ENCODE peak calls at places on chromosomes 11 and 22, in seven cellular contexts. L is mammary epithelial cell; W is cardiac muscle cell; F is effector memory CD4-positive, alpha-beta T cell; V is colonic mucosa; J is psoas muscle; I is adrenal gland. P is an unnamed sample. For H3K27me3, the result is how much of the 10 kb centered on the place peaks cover.

GRCh38 chr11:15006139-15006759 is 34.1 kb upstream of the CALCA start:
- DNase-seq in L (peak), W (peak), F (no peak), V (no peak), J (no peak), I (no peak), P (peak)

GRCh38 chr22:46054091-46054877 is 77.3 kb upstream of the WNT7B start:
- DNase-seq in L (peak), W (peak), F (no peak), V (peak), J (peak), I (peak), P (peak)

GRCh38 chr22:39353346-39353745 is 3.6 kb downstream of the SYNGR1 start:
- DNase-seq in L (no peak), W (no peak), F (no peak), V (no peak), J (no peak), I (no peak), P (no peak)

GRCh38 chr11:17573526-17573925 is 26.5 kb downstream of the OTOG start:
- DNase-seq in L (no peak), W (no peak), F (no peak), V (no peak), J (no peak), I (no peak), P (no peak)

GRCh38 chr11:120254788-120255518 is 15.0 kb downstream of the POU2F3 start:
- DNase-seq in L (no peak), W (no peak), F (no peak), V (no peak), J (no peak), I (no peak), P (peak)

GRCh38 chr11:86589204-86589603 is 83.2 kb downstream of the ME3 start:
- DNase-seq in L (no peak), W (no peak), F (no peak), V (no peak), J (no peak), I (no peak), P (no peak)

GRCh38 chr11:11931461-11932055 is 76.9 kb downstream of the DKK3 start:
- DNase-seq in L (peak), W (peak), F (no peak), V (no peak), J (no peak), I (peak), P (peak)

GRCh38 chr11:117376517-117376916 is 48.9 kb downstream of the CEP164 start:
- DNase-seq in L (no peak), W (no peak), F (no peak), V (no peak), J (no peak), I (no peak), P (no peak)

GRCh38 chr11:114438303-114438702 is 964 bp upstream of the REXO2 start:
- DNase-seq in L (peak), W (no peak), F (no peak), V (no peak), J (no peak), I (no peak), P (no peak)

GRCh38 chr11:72224587-72225410 is at the start of gene INPPL1:
- DNase-seq in L (peak), W (peak), F (no peak), V (peak), J (peak), I (peak), P (peak)

GRCh38 chr22:27381552-27381951 is 420.0 kb downstream of the MN1 start:
- DNase-seq in L (no peak), W (no peak), F (no peak), V (no peak), J (no peak), I (no peak), P (peak)

GRCh38 chr22:47837703-47838102 is 1075.3 kb downstream of the TBC1D22A start:
- DNase-seq in L (peak), W (peak), F (no peak), V (no peak), J (no peak), I (no peak), P (peak)

GRCh38 chr11:20559523-20560300 is 39.7 kb upstream of the SLC6A5 start:
- DNase-seq in L (peak), W (no peak), F (no peak), V (no peak), J (no peak), I (no peak), P (no peak)

GRCh38 chr11:19102521-19102900 is 14.5 kb upstream of the ZDHHC13 start:
- DNase-seq in L (no peak), W (no peak), F (no peak), V (peak), J (no peak), I (no peak), P (no peak)
- H3K27me3 ChIP-seq in L (under half), W (under half), F (under half), V (under half), J (under half), I (under half), P (under half)

GRCh38 chr11:32438883-32439487 is 3.6 kb upstream of the WT1 start:
- DNase-seq in L (no peak), W (peak), F (no peak), V (no peak), J (no peak), I (no peak), P (no peak)

GRCh38 chr11:32439488-32440210 is 4.3 kb upstream of the WT1 start:
- DNase-seq in L (no peak), W (no peak), F (no peak), V (no peak), J (no peak), I (no peak), P (no peak)

GRCh38 chr11:32438346-32438882 is 3.1 kb upstream of the WT1 start:
- DNase-seq in L (no peak), W (no peak), F (no peak), V (no peak), J (no peak), I (no peak), P (no peak)

GRCh38 chr11:32440920-32441319 is 5.6 kb upstream of the WT1 start:
- DNase-seq in L (no peak), W (no peak), F (no peak), V (no peak), J (no peak), I (no peak), P (no peak)

DNA sequence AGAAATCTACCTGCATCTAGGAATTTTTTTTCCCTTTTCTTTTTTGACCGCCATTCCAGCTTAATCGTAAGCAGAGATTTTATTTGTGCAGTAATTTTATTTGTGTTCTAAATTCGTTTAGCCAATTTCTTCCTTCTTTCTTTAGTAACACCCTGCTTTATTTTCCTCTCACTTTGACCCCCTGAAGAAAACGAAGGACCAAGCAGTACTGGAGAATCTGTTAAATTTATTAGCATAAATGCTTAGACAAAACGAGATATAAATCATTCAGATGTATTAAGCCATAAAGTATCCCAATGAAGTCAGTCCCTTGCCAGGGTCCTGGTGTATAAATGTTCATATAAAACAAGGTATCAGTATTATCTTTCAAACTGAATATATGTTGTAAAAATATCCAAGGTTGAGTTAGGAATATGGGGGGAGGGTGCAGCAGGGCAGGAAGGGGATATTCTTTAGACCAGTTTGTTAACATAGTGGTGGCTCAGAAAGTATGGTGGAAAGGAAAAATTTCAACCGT is 5.1 kb upstream of the WT1 start:
- DNase-seq in L (no peak), W (no peak), F (no peak), V (no peak), J (no peak), I (no peak), P (no peak)
- H3K27me3 ChIP-seq in L (half or more), W (half or more), F (under half), V (half or more), J (under half), I (half or more), P (under half)

DNA sequence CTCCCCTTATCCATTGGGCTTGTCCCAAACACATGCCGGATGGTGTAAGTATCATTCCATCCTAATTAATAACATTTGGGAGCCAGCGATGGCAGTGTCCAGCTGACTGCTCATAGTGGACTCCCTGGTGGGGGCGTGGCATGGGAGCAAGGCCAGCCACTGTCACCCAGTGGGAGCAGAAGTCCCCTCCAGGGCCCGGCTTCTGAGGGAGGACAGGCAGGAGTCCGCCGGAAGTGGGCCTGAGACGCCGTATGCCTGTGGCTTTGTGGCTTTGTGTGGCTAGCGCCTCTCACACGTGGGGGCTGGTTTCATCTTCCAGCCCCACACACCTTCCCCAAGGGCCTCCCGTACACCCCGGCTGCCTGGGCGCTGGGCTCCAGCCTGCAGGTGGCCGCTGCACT is 124.5 kb downstream of the KCNQ1 start:
- DNase-seq in L (no peak), W (no peak), F (no peak), V (no peak), J (peak), I (no peak), P (no peak)
- H3K27me3 ChIP-seq in L (under half), W (under half), F (under half), V (under half), J (under half), I (under half), P (under half)

DNA sequence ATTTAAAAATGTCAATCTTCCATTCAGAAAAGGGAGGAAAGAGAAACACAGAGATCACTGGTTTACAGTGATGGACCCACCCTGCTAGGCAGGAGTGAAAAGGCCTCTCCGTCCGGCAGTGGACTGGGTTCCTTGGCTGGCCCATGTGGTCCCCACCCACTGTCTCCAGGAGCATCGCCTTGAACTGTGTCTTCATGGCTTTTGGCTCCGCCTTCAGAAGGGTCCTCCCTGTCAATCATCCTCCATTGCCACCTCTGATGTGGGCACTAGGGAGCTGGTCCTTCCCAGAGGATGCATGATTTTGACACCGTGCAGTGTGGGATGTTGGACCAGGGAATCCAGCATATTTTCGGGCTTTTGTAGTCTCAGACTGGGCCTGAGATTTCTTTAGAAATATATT is 58.2 kb upstream of the B3GAT1 start:
- DNase-seq in L (no peak), W (no peak), F (no peak), V (no peak), J (no peak), I (no peak), P (no peak)
- H3K27me3 ChIP-seq in L (under half), W (under half), F (under half), V (under half), J (under half), I (under half), P (under half)

GRCh38 chr11:70073188-70073817 is 4.8 kb upstream of the ANO1 start:
- DNase-seq in L (no peak), W (peak), F (no peak), V (no peak), J (no peak), I (no peak), P (no peak)
- H3K27me3 ChIP-seq in L (under half), W (half or more), F (under half), V (under half), J (under half), I (under half), P (under half)

GRCh38 chr11:62555464-62556092 is 9.0 kb upstream of the AHNAK start:
- DNase-seq in L (no peak), W (no peak), F (peak), V (no peak), J (peak), I (peak), P (peak)

GRCh38 chr11:62552465-62552782 is 5.8 kb upstream of the AHNAK start:
- DNase-seq in L (no peak), W (no peak), F (no peak), V (peak), J (peak), I (no peak), P (no peak)

GRCh38 chr11:62553839-62554361 is 7.3 kb upstream of the AHNAK start:
- DNase-seq in L (peak), W (no peak), F (no peak), V (peak), J (peak), I (no peak), P (no peak)

GRCh38 chr11:62554377-62554776 is 7.8 kb upstream of the AHNAK start:
- DNase-seq in L (no peak), W (no peak), F (no peak), V (peak), J (peak), I (peak), P (no peak)

DNA sequence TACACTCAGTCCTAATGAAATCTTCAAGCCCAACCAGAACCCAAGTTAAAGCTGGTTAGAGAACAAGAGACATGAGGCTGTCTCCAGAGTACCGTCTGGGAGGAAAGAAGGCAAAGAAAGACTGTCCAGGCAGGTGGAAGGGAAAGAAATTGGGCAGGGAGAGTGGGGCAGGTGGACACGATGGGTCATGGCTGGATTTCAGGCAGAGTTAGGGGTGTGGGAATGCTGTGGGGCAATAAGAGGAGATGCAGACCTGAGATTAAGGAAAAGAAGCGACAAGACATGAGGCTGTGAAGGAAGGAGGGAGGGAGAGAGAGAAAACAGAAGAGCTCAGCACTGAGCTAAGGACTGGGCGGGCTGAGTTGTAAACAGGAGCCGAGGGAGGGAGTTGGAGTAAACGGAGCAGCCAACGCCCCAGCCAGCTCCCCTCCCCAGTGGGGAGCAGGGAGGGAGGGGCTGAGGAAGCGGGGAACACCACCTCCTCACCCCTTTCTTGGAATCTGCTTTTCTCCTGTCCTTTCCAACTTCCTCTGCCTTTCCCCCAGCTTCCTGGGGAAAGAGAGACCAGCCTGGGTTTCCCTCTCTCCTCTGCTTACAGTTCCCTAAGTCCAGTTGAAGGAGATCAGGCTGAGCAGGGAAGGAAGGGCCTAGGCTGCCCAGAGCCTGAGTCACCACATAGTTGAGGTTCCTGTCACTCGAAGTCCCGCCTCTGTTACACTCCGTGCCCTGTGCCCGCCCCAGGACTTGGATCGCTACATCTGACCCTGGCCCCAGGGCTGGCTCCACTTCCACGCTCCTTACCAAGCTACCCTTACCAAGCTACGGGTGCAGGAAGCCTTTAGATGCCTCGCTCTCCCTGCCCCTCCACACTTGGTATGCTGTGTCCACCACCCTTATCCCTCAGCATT is 6.6 kb upstream of the AHNAK start:
- DNase-seq in L (peak), W (peak), F (peak), V (peak), J (peak), I (peak), P (no peak)
- H3K27me3 ChIP-seq in L (under half), W (under half), F (under half), V (under half), J (under half), I (under half), P (under half)

GRCh38 chr11:67027943-67028542 is 5.1 kb downstream of the SYT12 start:
- DNase-seq in L (peak), W (no peak), F (no peak), V (no peak), J (no peak), I (no peak), P (peak)
- H3K27me3 ChIP-seq in L (under half), W (under half), F (under half), V (under half), J (under half), I (under half), P (under half)

GRCh38 chr22:32801001-32801435 is 487 bp upstream of the TIMP3 start:
- DNase-seq in L (no peak), W (no peak), F (no peak), V (no peak), J (no peak), I (no peak), P (no peak)
- H3K27me3 ChIP-seq in L (under half), W (under half), F (under half), V (under half), J (under half), I (under half), P (under half)